ENCODE peak calls at places on chromosomes 16 and 17, in seven cellular contexts. One of them, this sample, is unnamed.

GRCh38 chr16:89193021-89193575 is 7.2 kb downstream of the SLC22A31 start:
- DNase-seq in NAMALWA: peak
- DNase-seq in activated effector memory CD4-positive, alpha-beta T cell treated with Interleukin-2 at 50 U/mL for 16 hours: no peak
- DNase-seq in T-helper 1 cell: no peak
- DNase-seq in PC-9: no peak
- DNase-seq in amniotic epithelial cell: peak
- DNase-seq in brain pericyte: no peak
- DNase-seq in this sample: peak

GRCh38 chr17:67431210-67432015 is 54.3 kb downstream of the PITPNC1 start:
- DNase-seq in T-helper 1 cell: no peak
- DNase-seq in amniotic epithelial cell: peak
- DNase-seq in NAMALWA: no peak
- DNase-seq in activated effector memory CD4-positive, alpha-beta T cell treated with Interleukin-2 at 50 U/mL for 16 hours: no peak
- DNase-seq in PC-9: peak
- DNase-seq in brain pericyte: no peak
- DNase-seq in this sample: peak

GRCh38 chr17:40514013-40514875 is 12.8 kb upstream of the TNS4 start:
- DNase-seq in amniotic epithelial cell: no peak
- DNase-seq in NAMALWA: no peak
- DNase-seq in activated effector memory CD4-positive, alpha-beta T cell treated with Interleukin-2 at 50 U/mL for 16 hours: no peak
- DNase-seq in T-helper 1 cell: no peak
- DNase-seq in brain pericyte: no peak
- DNase-seq in PC-9: peak
- DNase-seq in this sample: no peak

GRCh38 chr17:57957886-57958285 is 2.7 kb upstream of the CUEDC1 start:
- DNase-seq in PC-9: no peak
- DNase-seq in brain pericyte: no peak
- DNase-seq in amniotic epithelial cell: no peak
- DNase-seq in T-helper 1 cell: no peak
- DNase-seq in NAMALWA: no peak
- DNase-seq in activated effector memory CD4-positive, alpha-beta T cell treated with Interleukin-2 at 50 U/mL for 16 hours: no peak
- DNase-seq in this sample: no peak

GRCh38 chr17:61490540-61490975 is 38.3 kb downstream of the TBX4 start:
- DNase-seq in T-helper 1 cell: no peak
- DNase-seq in amniotic epithelial cell: peak
- DNase-seq in PC-9: peak
- DNase-seq in brain pericyte: no peak
- DNase-seq in activated effector memory CD4-positive, alpha-beta T cell treated with Interleukin-2 at 50 U/mL for 16 hours: no peak
- DNase-seq in NAMALWA: no peak
- DNase-seq in this sample: peak

GRCh38 chr17:72528683-72529082 is 407.9 kb downstream of the SOX9 start:
- DNase-seq in brain pericyte: no peak
- DNase-seq in PC-9: no peak
- DNase-seq in amniotic epithelial cell: no peak
- DNase-seq in T-helper 1 cell: no peak
- DNase-seq in activated effector memory CD4-positive, alpha-beta T cell treated with Interleukin-2 at 50 U/mL for 16 hours: no peak
- DNase-seq in NAMALWA: no peak
- DNase-seq in this sample: no peak

GRCh38 chr16:55488306-55488705 is 9.3 kb downstream of the MMP2 start:
- DNase-seq in brain pericyte: no peak
- DNase-seq in PC-9: no peak
- DNase-seq in activated effector memory CD4-positive, alpha-beta T cell treated with Interleukin-2 at 50 U/mL for 16 hours: no peak
- DNase-seq in T-helper 1 cell: no peak
- DNase-seq in amniotic epithelial cell: no peak
- DNase-seq in NAMALWA: no peak
- DNase-seq in this sample: no peak

GRCh38 chr17:66915204-66915611 is 49.3 kb upstream of the CACNG4 start:
- DNase-seq in activated effector memory CD4-positive, alpha-beta T cell treated with Interleukin-2 at 50 U/mL for 16 hours: no peak
- DNase-seq in T-helper 1 cell: no peak
- DNase-seq in amniotic epithelial cell: peak
- DNase-seq in PC-9: peak
- DNase-seq in brain pericyte: no peak
- DNase-seq in NAMALWA: no peak
- DNase-seq in this sample: peak

GRCh38 chr17:79949646-79950292 is 85.9 kb downstream of the TBC1D16 start:
- DNase-seq in PC-9: no peak
- DNase-seq in T-helper 1 cell: no peak
- DNase-seq in NAMALWA: no peak
- DNase-seq in brain pericyte: no peak
- DNase-seq in activated effector memory CD4-positive, alpha-beta T cell treated with Interleukin-2 at 50 U/mL for 16 hours: no peak
- DNase-seq in amniotic epithelial cell: no peak
- DNase-seq in this sample: no peak

GRCh38 chr16:1407749-1408148 is 6.8 kb downstream of the UNKL start:
- DNase-seq in NAMALWA: no peak
- DNase-seq in PC-9: no peak
- DNase-seq in activated effector memory CD4-positive, alpha-beta T cell treated with Interleukin-2 at 50 U/mL for 16 hours: no peak
- DNase-seq in amniotic epithelial cell: no peak
- DNase-seq in brain pericyte: no peak
- DNase-seq in T-helper 1 cell: no peak
- DNase-seq in this sample: peak

GRCh38 chr16:13014516-13014915 is 113.1 kb downstream of the SHISA9 start:
- DNase-seq in brain pericyte: no peak
- DNase-seq in activated effector memory CD4-positive, alpha-beta T cell treated with Interleukin-2 at 50 U/mL for 16 hours: no peak
- DNase-seq in NAMALWA: no peak
- DNase-seq in T-helper 1 cell: no peak
- DNase-seq in amniotic epithelial cell: no peak
- DNase-seq in PC-9: peak
- DNase-seq in this sample: no peak

GRCh38 chr17:35294756-35295155 is 51.9 kb downstream of the SLFN5 start:
- DNase-seq in T-helper 1 cell: no peak
- DNase-seq in PC-9: no peak
- DNase-seq in amniotic epithelial cell: no peak
- DNase-seq in NAMALWA: no peak
- DNase-seq in activated effector memory CD4-positive, alpha-beta T cell treated with Interleukin-2 at 50 U/mL for 16 hours: no peak
- DNase-seq in brain pericyte: no peak
- DNase-seq in this sample: no peak

GRCh38 chr17:75850928-75851692 is 4.0 kb downstream of the WBP2 start:
- DNase-seq in NAMALWA: no peak
- DNase-seq in brain pericyte: no peak
- DNase-seq in PC-9: no peak
- DNase-seq in activated effector memory CD4-positive, alpha-beta T cell treated with Interleukin-2 at 50 U/mL for 16 hours: no peak
- DNase-seq in T-helper 1 cell: no peak
- DNase-seq in amniotic epithelial cell: no peak
- DNase-seq in this sample: no peak

GRCh38 chr17:75517277-75517865 is 1.0 kb downstream of the TSEN54 start:
- DNase-seq in amniotic epithelial cell: no peak
- DNase-seq in brain pericyte: no peak
- DNase-seq in activated effector memory CD4-positive, alpha-beta T cell treated with Interleukin-2 at 50 U/mL for 16 hours: no peak
- DNase-seq in T-helper 1 cell: peak
- DNase-seq in PC-9: peak
- DNase-seq in NAMALWA: no peak
- DNase-seq in this sample: no peak

GRCh38 chr17:40354191-40355122 is 10.1 kb downstream of the GJD3 start:
- DNase-seq in PC-9: no peak
- DNase-seq in brain pericyte: no peak
- DNase-seq in activated effector memory CD4-positive, alpha-beta T cell treated with Interleukin-2 at 50 U/mL for 16 hours: no peak
- DNase-seq in NAMALWA: no peak
- DNase-seq in amniotic epithelial cell: no peak
- DNase-seq in T-helper 1 cell: no peak
- DNase-seq in this sample: no peak

GRCh38 chr16:7268182-7268581 is 64.5 kb upstream of the RBFOX1 start:
- DNase-seq in PC-9: no peak
- DNase-seq in activated effector memory CD4-positive, alpha-beta T cell treated with Interleukin-2 at 50 U/mL for 16 hours: no peak
- DNase-seq in T-helper 1 cell: no peak
- DNase-seq in amniotic epithelial cell: no peak
- DNase-seq in brain pericyte: no peak
- DNase-seq in NAMALWA: peak
- DNase-seq in this sample: no peak